ENCODE peak calls at places on chromosomes 1 and 21, in four cellular contexts. T, E, W and S are unnamed samples.

GRCh38 chr1:155205035-155205434 is 2.7 kb downstream of the THBS3 start:
- DNase-seq in T (no peak), E (no peak), W (no peak), S (no peak)

GRCh38 chr1:55530749-55531478 is 315.8 kb upstream of the USP24 start:
- DNase-seq in W (no peak), E (no peak), T (no peak), S (no peak)

GRCh38 chr1:199931666-199932377 is 95.7 kb upstream of the NR5A2 start:
- DNase-seq in E (no peak), W (peak), T (peak), S (no peak)

GRCh38 chr1:221839794-221840395 is 98.0 kb upstream of the DUSP10 start:
- DNase-seq in T (no peak), E (peak), W (no peak), S (no peak)

GRCh38 chr1:35929730-35930592 is 944 bp upstream of the AGO3 start:
- DNase-seq in W (no peak), T (peak), E (no peak), S (no peak)

GRCh38 chr1:175208773-175209492 is 16.4 kb upstream of the KIAA0040 start:
- DNase-seq in T (peak), W (no peak), E (peak), S (no peak)

GRCh38 chr1:7614576-7615074 is 156.5 kb upstream of the VAMP3 start:
- DNase-seq in W (no peak), E (no peak), T (no peak), S (no peak)

GRCh38 chr1:204295666-204296065 is 64.1 kb downstream of the PLEKHA6 start:
- DNase-seq in T (no peak), E (no peak), W (no peak), S (no peak)

GRCh38 chr1:229106526-229107105 is 164.3 kb upstream of the RAB4A start:
- DNase-seq in E (no peak), T (no peak), W (no peak), S (no peak)

GRCh38 chr1:37732111-37732780 is 32.7 kb downstream of the EPHA10 start:
- DNase-seq in T (no peak), E (no peak), W (no peak), S (no peak)

GRCh38 chr1:163039694-163040093 is 29.5 kb upstream of the RGS4 start:
- DNase-seq in E (no peak), W (no peak), T (no peak), S (no peak)

GRCh38 chr1:155706101-155706619 is 17.3 kb downstream of the DAP3 start:
- DNase-seq in W (no peak), E (no peak), T (no peak), S (no peak)

GRCh38 chr1:203286161-203286984 is 18.9 kb upstream of the BTG2 start:
- DNase-seq in W (peak), T (no peak), E (no peak), S (no peak)

GRCh38 chr1:225926551-225927113 is 2.6 kb upstream of the PYCR2 start:
- DNase-seq in E (no peak), T (peak), W (peak), S (no peak)

GRCh38 chr1:80534606-80535360 is 1266.0 kb upstream of the ADGRL2 start:
- DNase-seq in T (no peak), E (no peak), W (no peak), S (no peak)

GRCh38 chr1:186154651-186155050 is 220.4 kb downstream of the TPR start:
- DNase-seq in W (no peak), T (no peak), E (no peak), S (no peak)

GRCh38 chr21:39040494-39041110 is 142.6 kb downstream of the PSMG1 start:
- DNase-seq in T (no peak), W (no peak), E (no peak), S (no peak)

GRCh38 chr1:236759252-236759859 is 35.7 kb upstream of the MTR start:
- DNase-seq in T (peak), W (peak), E (peak), S (peak)

GRCh38 chr1:165474196-165474595 is 29.3 kb upstream of the RXRG start:
- DNase-seq in T (no peak), E (no peak), W (no peak), S (no peak)

GRCh38 chr1:12424793-12425192 is 193.2 kb downstream of the DHRS3 start:
- DNase-seq in T (no peak), W (no peak), E (no peak), S (no peak)

GRCh38 chr1:40668769-40669525 is 3.5 kb upstream of the RIMS3 start:
- DNase-seq in W (peak), T (peak), E (peak), S (peak)

GRCh38 chr1:245715970-245716369 is 561.2 kb downstream of the KIF26B start:
- DNase-seq in E (no peak), W (no peak), T (no peak), S (no peak)

GRCh38 chr1:2821970-2822620 is 20.6 kb upstream of the TTC34 start:
- DNase-seq in T (peak), W (no peak), E (no peak), S (peak)

GRCh38 chr1:182263706-182264105 is 127.9 kb downstream of the GLUL start:
- DNase-seq in W (no peak), T (no peak), E (no peak), S (no peak)

GRCh38 chr1:4711191-4711915 is 56.9 kb downstream of the AJAP1 start:
- DNase-seq in T (no peak), W (no peak), E (no peak), S (no peak)

GRCh38 chr1:155983191-155984023 is 5.1 kb upstream of the ARHGEF2 start:
- DNase-seq in W (no peak), E (no peak), T (peak), S (no peak)

GRCh38 chr1:229751629-229752028 is 125.6 kb downstream of the URB2 start:
- DNase-seq in E (no peak), W (no peak), T (peak), S (no peak)

GRCh38 chr1:70720133-70720920 is 309.3 kb downstream of the CTH start:
- DNase-seq in T (no peak), W (no peak), E (no peak), S (no peak)

GRCh38 chr1:115463347-115463746 is 125.3 kb upstream of the NGF start:
- DNase-seq in T (no peak), W (no peak), E (no peak), S (no peak)

GRCh38 chr1:47409311-47410085 is 6.6 kb upstream of the FOXE3 start:
- DNase-seq in W (no peak), T (peak), E (no peak), S (no peak)

GRCh38 chr1:59292557-59292956 is 4.3 kb upstream of the FGGY start:
- DNase-seq in W (peak), T (peak), E (peak), S (no peak)

GRCh38 chr1:237910834-237911233 is 20.1 kb upstream of the ZP4 start:
- DNase-seq in E (no peak), T (no peak), W (no peak), S (no peak)

GRCh38 chr21:37904879-37905278 is 11.4 kb downstream of the KCNJ6 start:
- DNase-seq in W (no peak), T (no peak), E (no peak), S (no peak)

GRCh38 chr1:244054247-244054923 is 3.3 kb downstream of the ZBTB18 start:
- DNase-seq in T (no peak), W (no peak), E (no peak), S (no peak)

GRCh38 chr1:30008998-30009657 is 714.3 kb downstream of the MATN1 start:
- DNase-seq in E (no peak), W (no peak), T (no peak), S (no peak)

GRCh38 chr1:3306583-3307285 is 147.7 kb upstream of the ARHGEF16 start:
- DNase-seq in W (no peak), T (no peak), E (no peak), S (no peak)

GRCh38 chr1:2053784-2054376 is 3.7 kb downstream of the PRKCZ start:
- DNase-seq in W (no peak), T (no peak), E (no peak), S (no peak)

GRCh38 chr1:227318852-227319607 is 738 bp upstream of the CDC42BPA start:
- DNase-seq in E (no peak), W (no peak), T (peak), S (no peak)

GRCh38 chr21:42405064-42406059 is 1.7 kb downstream of the UBASH3A start:
- DNase-seq in T (no peak), W (no peak), E (no peak), S (no peak)

GRCh38 chr1:67836769-67837168 is 3.5 kb upstream of the GNG12 start:
- DNase-seq in T (no peak), E (no peak), W (no peak), S (no peak)

GRCh38 chr1:171988243-171988642 is 146.9 kb downstream of the DNM3 start:
- DNase-seq in W (no peak), E (no peak), T (no peak), S (no peak)
- TF ChIP-seq SPI1 in W (no peak), E (no peak), T (no peak), S (no peak)

GRCh38 chr1:31708324-31708723 is 4.5 kb upstream of the COL16A1 start:
- DNase-seq in T (no peak), E (no peak), W (no peak), S (no peak)
- TF ChIP-seq SPI1 in T (no peak), E (no peak), W (no peak), S (no peak)

GRCh38 chr1:114152211-114153050 is 1.2 kb downstream of the SYT6 start:
- DNase-seq in T (no peak), W (no peak), E (no peak), S (peak)
- TF ChIP-seq SPI1 in T (no peak), W (no peak), E (no peak), S (no peak)

DNA sequence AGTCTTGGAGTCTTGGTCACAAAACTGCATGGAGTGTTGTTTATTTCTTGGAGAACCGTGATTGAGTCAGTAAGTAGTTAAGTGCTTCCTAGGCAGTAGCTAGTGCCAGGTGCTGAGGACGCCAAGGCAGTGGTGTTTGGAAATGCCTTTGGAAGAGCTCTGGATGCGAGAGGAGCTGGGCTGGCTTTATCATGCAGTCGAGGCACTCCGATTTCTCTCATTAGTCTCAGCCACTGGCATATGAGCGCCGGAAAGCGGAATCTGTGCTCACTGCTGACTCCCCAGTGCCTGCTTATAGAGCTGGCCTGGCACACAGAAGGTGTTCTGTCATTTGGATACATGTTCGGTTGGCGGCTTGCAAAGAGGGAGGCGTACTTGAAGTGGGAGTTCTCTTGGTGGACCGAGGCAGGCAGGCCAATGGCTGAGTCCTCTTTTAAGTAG is 3.6 kb downstream of the TENT5C start:
- DNase-seq in W (no peak), E (no peak), T (no peak), S (no peak)
- TF ChIP-seq SPI1 in W (no peak), E (no peak), T (no peak), S (no peak)

DNA sequence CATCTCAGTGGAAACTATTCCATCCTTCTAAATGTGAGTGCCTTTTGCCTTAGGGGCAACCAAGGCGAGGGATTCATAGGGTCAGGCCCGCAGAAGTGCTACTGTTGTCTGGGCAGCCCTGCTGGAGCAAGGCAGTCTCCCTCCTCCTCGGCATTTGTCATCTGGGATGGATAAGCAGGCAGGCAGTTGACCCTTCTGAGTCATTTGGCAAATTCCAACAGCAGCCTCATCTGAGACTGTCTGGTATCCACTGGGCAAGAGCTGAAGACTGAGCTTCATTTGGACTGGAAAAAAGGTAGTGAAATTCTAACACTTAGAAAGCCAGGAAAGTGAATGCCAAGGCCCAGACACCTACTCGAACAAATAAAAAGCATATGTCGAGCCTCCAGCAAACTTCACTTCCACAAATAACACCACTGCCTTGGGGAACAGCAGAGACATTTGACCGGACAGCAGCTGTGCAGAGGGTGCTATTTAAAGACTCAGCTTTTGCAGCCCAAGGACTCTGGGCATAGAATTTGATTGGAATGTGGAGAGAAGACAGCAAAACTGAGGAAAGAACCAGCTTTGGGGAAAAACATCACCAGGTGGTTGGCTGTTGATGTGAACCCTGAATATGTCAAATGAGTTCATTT is 4.0 kb upstream of the ZBTB40 start:
- DNase-seq in W (no peak), T (peak), E (no peak), S (no peak)
- TF ChIP-seq SPI1 in W (no peak), T (no peak), E (no peak), S (no peak)

GRCh38 chr1:24990796-24991195 is 60.7 kb upstream of the RUNX3 start:
- DNase-seq in W (no peak), E (no peak), T (no peak), S (no peak)
- TF ChIP-seq SPI1 in W (no peak), E (no peak), T (no peak), S (no peak)

GRCh38 chr1:207910678-207911354 is at the start of gene CD34:
- DNase-seq in E (no peak), W (no peak), T (no peak), S (peak)
- TF ChIP-seq SPI1 in E (no peak), W (no peak), T (no peak), S (no peak)

DNA sequence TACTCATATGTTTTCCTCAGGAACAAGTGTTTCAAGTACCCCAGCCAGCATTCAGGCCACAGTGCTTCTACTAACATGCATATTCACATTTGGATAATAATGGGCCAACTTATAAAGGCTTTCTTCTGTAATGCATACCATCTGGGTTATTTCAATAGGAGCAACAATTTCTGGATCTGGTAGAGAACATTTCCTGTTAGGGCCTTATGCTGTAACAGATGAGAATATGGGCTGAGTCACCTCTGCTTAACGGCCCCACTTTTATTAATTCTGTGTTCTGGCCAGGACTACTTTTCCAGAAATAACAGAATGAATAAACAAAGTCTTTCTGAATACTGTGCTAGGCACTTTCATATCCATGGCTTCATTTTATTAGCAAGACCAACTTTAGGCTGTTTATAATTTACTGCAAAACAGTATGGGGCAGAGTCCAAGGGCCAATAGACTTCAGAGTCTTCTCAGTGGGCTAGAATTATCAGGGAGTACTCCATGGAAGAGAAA is 7.9 kb upstream of the SSX2IP start:
- DNase-seq in T (no peak), W (no peak), E (no peak), S (no peak)
- TF ChIP-seq SPI1 in T (no peak), W (no peak), E (no peak), S (no peak)

DNA sequence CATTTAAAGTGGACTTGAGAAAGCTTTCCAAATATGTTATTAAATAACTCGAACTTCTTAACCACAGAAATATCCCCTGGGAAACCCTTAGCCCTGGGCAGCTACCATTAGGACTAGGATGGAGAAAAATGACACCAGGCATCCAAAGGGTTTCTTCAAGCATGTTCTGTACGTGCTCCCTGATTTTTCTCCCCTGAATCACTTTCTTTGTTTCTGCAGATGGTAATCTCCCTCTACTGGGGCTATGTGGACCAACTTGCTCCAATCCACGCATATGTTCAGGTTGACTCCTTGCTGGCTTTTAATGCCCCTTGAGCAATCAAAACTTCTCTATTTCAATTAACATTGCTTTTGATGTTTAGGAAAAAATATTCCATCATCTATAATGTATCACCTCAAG is 312.7 kb upstream of the C1orf87 start:
- DNase-seq in W (no peak), T (no peak), E (no peak), S (no peak)
- TF ChIP-seq SPI1 in W (no peak), T (no peak), E (no peak), S (no peak)

DNA sequence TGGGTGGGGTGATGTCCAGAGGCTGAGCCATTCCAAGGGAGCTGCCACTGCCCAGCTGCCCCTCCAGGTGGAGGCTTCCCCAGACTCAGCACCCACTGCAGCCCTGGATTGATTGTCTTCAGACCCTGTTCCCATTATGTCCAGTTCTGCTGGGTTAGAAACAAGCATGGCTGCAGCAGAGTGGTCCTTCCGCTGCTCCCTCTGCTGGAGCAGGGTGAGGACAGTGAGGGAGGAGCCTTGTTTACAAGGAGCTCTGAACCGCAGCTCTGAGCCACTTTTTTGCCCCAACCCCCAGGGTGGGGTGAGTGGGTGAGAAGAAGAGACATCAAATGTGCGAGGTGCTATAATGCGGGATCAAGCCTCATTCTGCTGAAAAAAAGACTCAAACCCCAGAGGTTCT is 2.3 kb downstream of the TNNT2 start:
- DNase-seq in W (no peak), T (peak), E (no peak), S (no peak)
- TF ChIP-seq SPI1 in W (no peak), T (no peak), E (no peak), S (no peak)